ENCODE peak calls at places on chromosomes 11 and 22, in seven cellular contexts. N is HCT116, Y is sigmoid colon, V is heart left ventricle, Q is tibial nerve, U is thoracic aorta, F is endothelial cell of umbilical vein. D is an unnamed sample.

GRCh38 chr22:31828739-31829138 is 74.9 kb downstream of the DEPDC5 start:
- DNase-seq in Y (no peak), Q (no peak), N (no peak), U (no peak), F (no peak), V (no peak), D (no peak)

GRCh38 chr11:15965562-15966250 is 390.6 kb downstream of the SOX6 start:
- DNase-seq in F (no peak), V (no peak), Q (no peak), U (no peak), N (no peak), Y (no peak), D (no peak)

GRCh38 chr22:35642305-35642741 is 5.9 kb upstream of the APOL6 start:
- DNase-seq in Y (peak; percentile 63), F (no peak), V (no peak), U (no peak), N (no peak), Q (no peak), D (no peak)

GRCh38 chr22:25406510-25407210 is 157.8 kb upstream of the GRK3 start:
- DNase-seq in Y (peak; percentile 73), U (no peak), V (peak; percentile 80), F (no peak), N (no peak), Q (no peak), D (no peak)

GRCh38 chr11:22192642-22193347 is at the start of gene ANO5:
- DNase-seq in N (no peak), Q (peak; percentile 14), F (peak; percentile 20), Y (peak; percentile 81), V (peak; percentile 84), U (peak; percentile 7), D (peak; percentile 75)

GRCh38 chr11:129208863-129209262 is 16.7 kb upstream of the ARHGAP32 start:
- DNase-seq in Q (no peak), F (no peak), U (no peak), N (no peak), V (no peak), Y (no peak), D (no peak)

GRCh38 chr11:134508219-134508990 is 96.4 kb upstream of the B3GAT1 start:
- DNase-seq in N (no peak), U (no peak), V (no peak), Q (no peak), F (no peak), Y (peak; percentile 49), D (no peak)

GRCh38 chr22:25722223-25723015 is 19.6 kb upstream of the MYO18B start:
- DNase-seq in Y (no peak), U (no peak), V (no peak), F (no peak), N (no peak), Q (no peak), D (no peak)

GRCh38 chr11:117950320-117950719 is 21.1 kb upstream of the TMPRSS13 start:
- DNase-seq in Q (no peak), Y (no peak), U (no peak), F (no peak), N (no peak), V (no peak), D (no peak)

GRCh38 chr11:62444271-62444833 is 25.5 kb downstream of the SCGB1A1 start:
- DNase-seq in V (peak; percentile 84), N (no peak), U (peak; percentile 42), F (peak; percentile 68), Q (peak; percentile 59), Y (peak; percentile 92), D (peak; percentile 62)

GRCh38 chr11:62446091-62446490 is 27.3 kb downstream of the SCGB1A1 start:
- DNase-seq in Q (no peak), Y (peak; percentile 72), U (no peak), N (no peak), V (no peak), F (no peak), D (no peak)

GRCh38 chr11:62445314-62445740 is 26.5 kb downstream of the SCGB1A1 start:
- DNase-seq in V (no peak), Q (no peak), F (peak; percentile 82), U (no peak), Y (peak; percentile 91), N (no peak), D (no peak)

GRCh38 chr11:62444835-62445234 is 26.0 kb downstream of the SCGB1A1 start:
- DNase-seq in V (no peak), Y (peak; percentile 80), Q (no peak), F (no peak), N (no peak), U (no peak), D (no peak)

DNA sequence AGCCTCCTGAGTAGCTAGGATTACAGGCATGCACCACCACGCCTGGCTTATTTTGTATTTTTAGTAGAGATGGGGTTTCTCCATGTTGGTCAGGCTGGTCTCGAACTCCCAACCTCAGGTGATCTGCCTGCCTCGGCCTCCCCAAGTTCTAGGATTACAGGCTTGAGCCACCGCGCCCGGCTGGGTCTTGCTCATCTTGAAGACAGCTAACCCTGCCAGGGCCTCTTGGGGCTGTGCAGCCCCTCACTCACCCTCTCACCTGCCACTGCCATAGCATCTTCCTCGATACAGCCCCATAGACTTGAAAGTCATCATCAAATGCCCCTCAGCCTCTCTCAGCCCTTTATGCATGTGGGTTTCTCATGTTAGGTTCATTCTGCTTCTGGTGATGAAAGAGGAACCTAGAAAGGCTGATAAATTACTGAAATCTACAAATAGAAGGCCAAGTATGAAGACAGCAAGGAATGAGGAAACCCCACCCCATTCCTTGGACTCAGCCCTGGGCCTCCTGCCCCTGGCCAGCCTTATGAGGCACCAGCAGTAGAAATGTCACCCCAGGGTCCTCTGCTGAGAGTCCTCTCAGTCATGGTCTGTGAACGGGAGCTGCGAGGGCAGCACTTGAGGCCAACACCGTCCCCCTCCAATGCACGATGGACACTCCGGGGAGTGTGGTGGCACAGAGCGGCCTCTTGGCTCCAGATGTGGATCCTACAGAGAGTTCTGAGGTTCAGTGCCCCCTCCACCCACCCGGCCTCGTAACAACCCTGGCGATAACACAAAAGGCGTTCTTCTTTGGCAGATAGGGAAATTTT is 24.8 kb downstream of the SCGB1A1 start:
- DNase-seq in V (no peak), F (no peak), Y (peak; percentile 83), N (no peak), Q (peak; percentile 35), U (no peak), D (no peak)
- H3K4me3 ChIP-seq in V (peak overlapping the region; percentile 47), F (peak overlapping the region; percentile 41), Y (peak overlapping the region; percentile 51), N (no peak overlapping the region), Q (peak overlapping the region; percentile 21), U (peak overlapping the region; percentile 76), D (peak overlapping the region; percentile 52)

DNA sequence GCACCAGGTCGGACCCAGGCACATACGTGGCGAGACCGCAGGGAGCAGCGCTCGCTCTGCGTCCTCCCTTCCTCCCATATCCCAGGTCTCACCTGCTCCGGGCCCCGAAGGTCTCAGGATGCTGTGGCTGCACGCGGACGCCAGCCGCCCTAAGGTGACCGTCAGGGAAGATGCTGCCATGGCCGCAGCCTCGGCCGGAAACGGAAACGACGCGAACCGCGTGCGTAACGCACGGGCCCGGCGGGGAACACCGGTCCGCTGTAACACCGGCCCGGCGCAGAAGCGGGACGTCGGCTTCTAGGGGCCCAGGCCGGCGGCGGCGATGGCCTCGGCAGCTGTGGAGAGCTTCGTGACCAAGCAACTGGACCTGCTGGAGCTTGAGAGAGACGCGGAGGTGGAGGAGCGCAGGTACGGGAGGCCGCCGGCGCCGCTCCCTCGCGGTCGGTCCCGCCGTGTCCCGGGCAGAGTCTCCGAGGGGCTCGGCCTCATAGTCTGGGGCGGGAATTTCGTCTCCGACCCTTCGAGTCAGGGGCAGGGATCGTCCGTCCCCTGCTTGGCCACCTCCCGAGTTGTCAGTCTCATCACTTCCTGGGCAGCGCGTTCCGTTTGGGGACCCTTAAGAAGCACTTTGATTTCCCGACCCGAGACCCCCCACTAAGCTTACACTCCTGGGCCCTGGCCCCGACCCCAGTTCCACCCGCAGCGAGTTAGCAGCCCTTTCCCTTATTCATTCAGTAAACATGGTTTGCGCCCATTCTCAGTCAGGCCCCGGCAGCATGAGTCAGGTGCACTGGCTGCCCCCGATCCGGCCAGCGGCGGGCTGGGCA is at the start of the genes IGHMBP2 and MRPL21:
- DNase-seq in Y (peak; percentile 92), F (peak; percentile 81), U (peak; percentile 34), V (peak; percentile 90), N (peak; percentile 70), Q (peak; percentile 64), D (peak; percentile 91)
- H3K36me3 ChIP-seq in Y (peaks cover 31% of the 10 kb centered on the region), F (peaks cover 12% of the 10 kb centered on the region), U (peaks cover 9% of the 10 kb centered on the region), V (peaks cover 44% of the 10 kb centered on the region), N (peaks cover 15% of the 10 kb centered on the region), Q (no peaks in the 10 kb centered on the region), D (peaks cover 31% of the 10 kb centered on the region)

GRCh38 chr11:855343-855674 is 12.7 kb downstream of the TSPAN4 start:
- DNase-seq in Q (no peak), V (no peak), Y (no peak), U (no peak), N (no peak), F (no peak), D (no peak)
- H3K4me1 ChIP-seq in Q (peaks cover 9% of the 10 kb centered on the region), V (peaks cover 9% of the 10 kb centered on the region), Y (peaks cover 20% of the 10 kb centered on the region), U (peaks cover 8% of the 10 kb centered on the region), N (peaks cover 7% of the 10 kb centered on the region), F (no peaks in the 10 kb centered on the region), D (peaks cover 14% of the 10 kb centered on the region)

GRCh38 chr11:64027619-64028397 is 7.9 kb upstream of the FLRT1 start:
- DNase-seq in Q (no peak), N (no peak), U (no peak), V (no peak), Y (no peak), F (no peak), D (no peak)
- H3K4me3 ChIP-seq in Q (no peak overlapping the region), N (no peak overlapping the region), U (peak overlapping the region; percentile 41), V (peak overlapping the region; percentile 1), Y (peak overlapping the region; percentile 5), F (no peak overlapping the region), D (no peak overlapping the region)

GRCh38 chr11:770642-771616 is 6.4 kb downstream of the GATD1 start:
- DNase-seq in V (no peak), F (no peak), Y (peak; percentile 65), Q (no peak), U (no peak), N (no peak), D (no peak)
- H3K36me3 ChIP-seq in V (peaks cover 69% of the 10 kb centered on the region), F (peaks cover 39% of the 10 kb centered on the region), Y (peaks cover 17% of the 10 kb centered on the region), Q (peaks cover 4% of the 10 kb centered on the region), U (peaks cover 25% of the 10 kb centered on the region), N (peaks cover 24% of the 10 kb centered on the region), D (peaks cover 23% of the 10 kb centered on the region)

GRCh38 chr11:66639066-66639813 is 737 bp downstream of the RBM4 start:
- DNase-seq in Y (peak; percentile 70), Q (no peak), U (no peak), V (no peak), F (peak; percentile 71), N (no peak), D (peak; percentile 18)
- H3K4me1 ChIP-seq in Y (peaks cover 69% of the 10 kb centered on the region), Q (peaks cover 47% of the 10 kb centered on the region), U (peaks cover 65% of the 10 kb centered on the region), V (peaks cover 68% of the 10 kb centered on the region), F (peaks cover 45% of the 10 kb centered on the region), N (peaks cover 4% of the 10 kb centered on the region), D (peaks cover 6% of the 10 kb centered on the region)

GRCh38 chr11:3859373-3859881 is 4.0 kb downstream of the STIM1 start:
- DNase-seq in N (no peak), U (no peak), Y (no peak), F (no peak), Q (no peak), V (peak; percentile 77), D (peak; percentile 33)

GRCh38 chr11:3854977-3855807 is at the start of gene STIM1:
- DNase-seq in N (peak; percentile 86), Q (peak; percentile 91), F (peak; percentile 94), Y (peak; percentile 97), U (peak; percentile 83), V (peak; percentile 98), D (peak; percentile 89)

GRCh38 chr11:3855808-3856491 is 486 bp downstream of the STIM1 start:
- DNase-seq in Y (peak; percentile 79), Q (no peak), U (no peak), N (no peak), V (peak; percentile 77), F (peak; percentile 46), D (peak; percentile 13)

GRCh38 chr11:3856856-3857553 is 1.5 kb downstream of the STIM1 start:
- DNase-seq in U (no peak), Y (no peak), F (no peak), V (no peak), N (no peak), Q (no peak), D (no peak)

GRCh38 chr11:3857628-3858027 is 2.2 kb downstream of the STIM1 start:
- DNase-seq in Y (no peak), N (no peak), U (no peak), F (no peak), V (no peak), Q (no peak), D (no peak)
- H3K4me3 ChIP-seq in Y (peak overlapping the region; percentile 90), N (no peak overlapping the region), U (peak overlapping the region; percentile 99), F (no peak overlapping the region), V (peak overlapping the region; percentile 98), Q (peak overlapping the region; percentile 100), D (no peak overlapping the region)